ENCODE peak calls at places on chromosomes 4 and X, in eight cellular contexts. R is right atrium auricular region; M is IMR-90; E is SK-N-MC; V is pancreas; H is CD8-positive, alpha-beta memory T cell; U is uterus; C is HepG2. N is an unnamed sample.

GRCh38 chrX:672931-673330 is 42.3 kb downstream of the SHOX start:
- DNase-seq in R (no peak), V (no peak), C (no peak), E (no peak), M (no peak), H (no peak), U (no peak), N (no peak)

GRCh38 chr4:74975082-74975481 is 42.2 kb downstream of the PARM1 start:
- DNase-seq in H (no peak), U (no peak), V (no peak), M (no peak), E (no peak), C (no peak), R (no peak), N (no peak)

GRCh38 chr4:24164054-24164453 is 274.2 kb upstream of the PPARGC1A start:
- DNase-seq in E (no peak), V (no peak), R (no peak), C (no peak), U (no peak), H (no peak), M (peak), N (no peak)

GRCh38 chrX:154013614-154014360 is 5.9 kb downstream of the IRAK1 start:
- DNase-seq in M (peak), E (no peak), U (peak), R (no peak), C (no peak), H (peak), V (peak), N (peak)

GRCh38 chrX:18099745-18100144 is 120.9 kb downstream of the BEND2 start:
- DNase-seq in R (no peak), M (no peak), H (no peak), U (no peak), C (no peak), V (no peak), E (no peak), N (no peak)

GRCh38 chr4:13783800-13784411 is 156.4 kb upstream of the BOD1L1 start:
- DNase-seq in H (no peak), V (no peak), C (peak), U (no peak), M (no peak), R (no peak), E (no peak), N (no peak)

GRCh38 chr4:70637239-70637920 is 8.8 kb downstream of the ENAM start:
- DNase-seq in V (no peak), M (peak), C (no peak), U (no peak), H (no peak), R (no peak), E (no peak), N (no peak)

GRCh38 chrX:40468033-40468979 is 112.5 kb upstream of the ATP6AP2 start:
- DNase-seq in C (peak), U (no peak), M (peak), R (peak), E (no peak), H (peak), V (no peak), N (peak)

GRCh38 chr4:190015538-190016368 is 11.3 kb downstream of the FRG2 start:
- DNase-seq in R (no peak), H (no peak), E (no peak), U (no peak), V (peak), C (no peak), M (no peak), N (no peak)

GRCh38 chrX:118348186-118348810 is 2.4 kb downstream of the WDR44 start:
- DNase-seq in U (no peak), M (no peak), H (no peak), C (no peak), E (no peak), R (no peak), V (no peak), N (no peak)
- H3K27ac ChIP-seq in U (no peak), M (no peak), H (no peak), C (no peak), E (no peak), R (no peak), V (no peak), N (peak)

GRCh38 chr4:151226004-151226932 is 50.7 kb upstream of the PRSS48 start:
- DNase-seq in M (peak), V (no peak), U (no peak), R (no peak), E (no peak), C (no peak), H (no peak), N (no peak)

GRCh38 chr4:151231915-151232595 is 44.9 kb upstream of the PRSS48 start:
- DNase-seq in E (no peak), U (peak), H (no peak), V (no peak), R (no peak), M (no peak), C (no peak), N (no peak)

GRCh38 chr4:151223465-151223864 is 53.5 kb upstream of the PRSS48 start:
- DNase-seq in M (no peak), E (no peak), U (no peak), H (no peak), V (no peak), C (no peak), R (no peak), N (no peak)

GRCh38 chr4:151228196-151229119 is 48.5 kb upstream of the PRSS48 start:
- DNase-seq in C (no peak), M (peak), E (no peak), V (no peak), H (no peak), U (no peak), R (no peak), N (no peak)

GRCh38 chr4:151227731-151228130 is 49.2 kb upstream of the PRSS48 start:
- DNase-seq in U (peak), R (peak), V (no peak), H (no peak), C (no peak), E (no peak), M (peak), N (no peak)
- H3K27ac ChIP-seq in U (peak), R (peak), V (no peak), H (no peak), C (no peak), E (peak), M (peak), N (no peak)

DNA sequence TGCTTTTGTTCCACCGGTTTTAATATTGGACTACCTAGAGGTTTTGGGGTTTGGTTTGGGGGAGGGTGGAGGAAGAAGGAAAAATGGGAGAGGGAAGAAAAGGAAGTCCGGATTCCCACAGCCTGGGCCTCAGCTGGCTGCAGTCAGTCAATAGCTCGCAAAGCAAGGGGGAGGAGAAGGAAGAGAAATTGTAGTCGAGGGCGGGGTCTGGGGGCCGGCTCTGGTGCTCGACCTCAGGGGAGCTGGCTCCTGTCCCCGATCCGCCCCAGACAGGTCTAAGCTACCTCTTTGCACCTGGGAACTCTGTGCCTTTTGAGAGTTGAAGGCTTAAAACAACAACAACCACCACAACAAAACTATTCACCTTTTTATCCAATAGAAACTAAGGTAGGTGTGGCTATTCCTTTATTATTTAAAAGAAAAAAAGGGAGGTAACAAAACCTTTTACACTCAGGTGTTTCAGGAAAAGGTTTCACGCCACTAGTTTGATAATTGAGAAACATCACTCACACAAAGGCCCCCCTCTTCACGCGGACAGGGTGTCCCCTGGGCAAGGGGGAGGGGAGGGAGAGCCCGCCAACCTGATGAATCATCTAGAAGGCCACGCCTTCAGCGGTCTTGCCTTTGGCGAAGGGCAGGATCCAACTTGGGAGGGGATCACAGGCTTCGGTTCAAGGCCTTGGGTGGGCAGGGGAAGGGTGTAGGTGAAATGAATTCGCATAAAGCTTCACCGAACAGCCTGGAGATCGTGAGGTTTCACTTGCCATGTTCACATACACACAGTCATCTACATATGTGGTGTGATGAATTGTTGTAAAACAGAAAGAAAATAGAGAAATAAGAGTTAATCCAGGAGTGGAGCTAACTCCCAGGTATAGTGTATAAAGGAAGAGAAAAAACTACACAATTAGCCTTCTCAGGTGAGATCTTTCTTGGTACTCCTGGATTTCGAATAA is 1.7 kb upstream of the LNX1 start:
- DNase-seq in R (peak), U (peak), E (no peak), V (peak), H (no peak), M (no peak), C (no peak), N (no peak)
- H3K27ac ChIP-seq in R (peak), U (peak), E (no peak), V (peak), H (no peak), M (no peak), C (no peak), N (no peak)

DNA sequence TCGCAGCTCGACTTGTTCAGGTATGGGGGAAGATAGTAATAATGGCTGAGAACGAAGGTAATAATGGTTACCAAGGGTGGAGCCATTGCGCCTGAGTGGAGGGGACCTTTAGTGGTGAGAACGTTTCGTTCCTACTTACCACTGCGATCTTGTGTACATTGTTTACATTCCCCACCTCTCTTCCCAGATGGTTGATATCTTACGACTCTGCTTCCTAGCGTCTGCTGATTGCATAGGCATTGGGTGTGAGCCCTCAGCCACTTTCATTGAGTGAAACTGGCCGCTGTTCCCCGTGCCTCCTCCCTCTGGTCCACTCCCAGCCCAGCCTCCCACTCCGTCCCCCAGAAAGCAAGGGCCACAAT is 850 bp downstream of the IGBP1 start:
- DNase-seq in R (no peak), V (no peak), U (no peak), H (no peak), E (no peak), C (peak), M (peak), N (no peak)
- H3K27ac ChIP-seq in R (peak), V (peak), U (peak), H (peak), E (peak), C (peak), M (peak), N (peak)

DNA sequence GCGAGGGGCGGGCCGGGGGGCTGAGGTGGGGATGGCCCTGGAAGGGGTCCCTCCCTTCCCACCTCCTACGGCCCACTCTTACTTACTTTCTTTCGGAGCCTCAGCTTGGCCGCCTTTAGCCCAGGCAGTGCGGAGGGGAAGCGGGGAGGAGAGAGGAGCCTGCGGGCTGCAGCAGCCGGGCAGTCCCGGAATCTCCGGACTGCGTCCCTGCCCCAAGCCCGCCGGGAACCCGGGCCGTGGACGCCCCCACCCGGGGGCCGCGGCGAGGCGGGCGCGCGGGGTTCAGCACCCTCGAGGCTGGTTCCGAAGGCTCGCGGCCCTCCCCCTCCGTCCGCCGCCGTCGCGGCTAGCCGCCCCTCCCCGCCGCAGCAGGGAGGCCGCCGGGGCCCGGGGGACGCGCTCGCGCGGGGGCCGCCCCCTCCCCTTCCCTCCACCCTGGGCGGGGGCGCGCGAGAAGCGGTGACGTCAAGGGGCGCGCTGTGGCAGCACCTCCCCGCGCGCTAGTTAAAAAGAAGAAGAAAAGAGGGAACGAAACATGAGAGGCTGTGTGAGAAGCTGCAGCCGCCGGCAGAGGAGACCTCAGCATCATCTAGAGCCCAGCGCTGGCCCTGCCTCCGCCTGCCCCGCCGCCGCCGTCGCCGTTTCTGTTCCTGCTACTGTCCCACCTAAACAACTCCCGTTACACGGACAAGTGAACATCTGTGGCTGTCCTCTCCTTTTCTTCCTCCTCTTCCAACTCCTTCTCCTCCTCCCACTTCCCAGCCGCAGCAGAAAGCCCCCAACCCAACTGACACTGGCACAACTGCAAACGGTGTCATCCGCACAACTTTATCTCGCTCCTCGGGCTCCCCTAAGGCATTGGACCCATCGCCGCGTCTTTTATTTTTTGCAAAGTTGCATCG is at the start of gene HHIP:
- DNase-seq in V (peak), R (no peak), C (peak), E (no peak), H (no peak), U (peak), M (peak), N (peak)
- H3K27ac ChIP-seq in V (no peak), R (no peak), C (no peak), E (no peak), H (no peak), U (peak), M (peak), N (no peak)